ENCODE peak calls at places on chromosome X, in four cellular contexts. W is HepG2, P is GM12878, Y is K562. N is an unnamed sample.

GRCh38 chrX:31331045-31331444 is 259.2 kb upstream of the FTHL17 start:
- DNase-seq in P (no peak), W (no peak), Y (no peak), N (no peak)

GRCh38 chrX:51395807-51396728 is 63.4 kb downstream of the NUDT10 start:
- DNase-seq in P (no peak), Y (peak), W (no peak), N (peak)

GRCh38 chrX:105829006-105829405 is 6.7 kb downstream of the NRK start:
- DNase-seq in Y (no peak), P (no peak), W (no peak), N (no peak)

GRCh38 chrX:19775830-19776498 is 111.4 kb downstream of the SH3KBP1 start:
- DNase-seq in Y (no peak), W (no peak), P (no peak), N (no peak)

GRCh38 chrX:147911192-147912022 is at the start of gene FMR1:
- DNase-seq in Y (peak), W (peak), P (peak), N (peak)

GRCh38 chrX:10254746-10255145 is 98.0 kb downstream of the CLCN4 start:
- DNase-seq in P (no peak), Y (no peak), W (peak), N (no peak)

GRCh38 chrX:142891046-142891445 is 134.7 kb upstream of the SPANXN4 start:
- DNase-seq in Y (no peak), P (no peak), W (no peak), N (no peak)

GRCh38 chrX:134537179-134537945 is 77.4 kb downstream of the HPRT1 start:
- DNase-seq in P (no peak), Y (peak), W (peak), N (no peak)

GRCh38 chrX:65528705-65529340 is 5.8 kb downstream of the LAS1L start:
- DNase-seq in W (no peak), P (no peak), Y (peak), N (peak)

GRCh38 chrX:3299626-3300025 is 46.8 kb downstream of the MXRA5 start:
- DNase-seq in P (no peak), W (no peak), Y (no peak), N (no peak)

GRCh38 chrX:149837639-149838038 is 43.3 kb upstream of the MAGEA8 start:
- DNase-seq in Y (no peak), W (no peak), P (peak), N (no peak)

GRCh38 chrX:123475068-123475724 is 257.7 kb downstream of the THOC2 start:
- DNase-seq in Y (no peak), P (no peak), W (no peak), N (no peak)

GRCh38 chrX:130174051-130174704 is 2.4 kb downstream of the RAB33A start:
- DNase-seq in W (no peak), P (no peak), Y (peak), N (no peak)

GRCh38 chrX:97290199-97290598 is 406.5 kb downstream of the RPA4 start:
- DNase-seq in W (peak), P (no peak), Y (no peak), N (no peak)

GRCh38 chrX:34880656-34881055 is 61.9 kb upstream of the FAM47B start:
- DNase-seq in Y (no peak), P (no peak), W (no peak), N (no peak)

GRCh38 chrX:12985336-12985735 is 10.4 kb downstream of the TMSB4X start:
- DNase-seq in P (no peak), Y (no peak), W (no peak), N (no peak)

GRCh38 chrX:7318246-7318645 is 170.3 kb upstream of the PUDP start:
- DNase-seq in W (no peak), P (no peak), Y (no peak), N (no peak)

GRCh38 chrX:31353095-31353494 is 281.3 kb upstream of the FTHL17 start:
- DNase-seq in W (no peak), Y (no peak), P (no peak), N (no peak)

GRCh38 chrX:39309018-39309620 is 507.9 kb downstream of the MID1IP1 start:
- DNase-seq in P (no peak), Y (no peak), W (no peak), N (no peak)

GRCh38 chrX:1246816-1247215 is 21.8 kb upstream of the CSF2RA start:
- DNase-seq in W (peak), P (peak), Y (peak), N (peak)

GRCh38 chrX:72468607-72469006 is 104.0 kb downstream of the HDAC8 start:
- DNase-seq in P (no peak), Y (no peak), W (no peak), N (no peak)

GRCh38 chrX:153582896-153583295 is 16.0 kb downstream of the CCNQ start:
- DNase-seq in W (peak), Y (peak), P (peak), N (no peak)

GRCh38 chrX:111348363-111348927 is 63.5 kb downstream of the DCX start:
- DNase-seq in W (no peak), P (no peak), Y (no peak), N (no peak)

GRCh38 chrX:110341189-110342035 is 17.2 kb upstream of the RTL9 start:
- DNase-seq in W (no peak), Y (no peak), P (no peak), N (no peak)

GRCh38 chrX:103678199-103678993 is 8.1 kb downstream of the MORF4L2 start:
- DNase-seq in Y (no peak), P (no peak), W (no peak), N (no peak)

GRCh38 chrX:2507904-2508630 is 7.3 kb upstream of the DHRSX start:
- DNase-seq in P (no peak), W (no peak), Y (no peak), N (no peak)

GRCh38 chrX:87664381-87664780 is 146.8 kb downstream of the KLHL4 start:
- DNase-seq in Y (peak), P (no peak), W (no peak), N (no peak)

GRCh38 chrX:46465203-46465602 is 80.0 kb downstream of the ZNF674 start:
- DNase-seq in W (no peak), Y (no peak), P (no peak), N (no peak)

GRCh38 chrX:136041254-136041812 is 56.1 kb downstream of the SLC9A6 start:
- DNase-seq in Y (no peak), P (no peak), W (no peak), N (no peak)

GRCh38 chrX:22135994-22136684 is 104.0 kb downstream of the PHEX start:
- DNase-seq in W (peak), Y (peak), P (no peak), N (peak)

GRCh38 chrX:26347171-26347570 is 131.2 kb downstream of the MAGEB5 start:
- DNase-seq in P (no peak), W (no peak), Y (no peak), N (no peak)

GRCh38 chrX:57172544-57172943 is 35.3 kb upstream of the SPIN2A start:
- DNase-seq in P (no peak), Y (no peak), W (no peak), N (no peak)

GRCh38 chrX:27890611-27891010 is 82.8 kb downstream of the MAGEB10 start:
- DNase-seq in P (no peak), W (no peak), Y (no peak), N (no peak)

GRCh38 chrX:140764401-140764919 is 54.9 kb downstream of the LINC00632 start:
- DNase-seq in Y (peak), P (no peak), W (no peak), N (peak)

GRCh38 chrX:120306640-120307039 is 4.6 kb downstream of the TMEM255A start:
- DNase-seq in P (no peak), W (no peak), Y (no peak), N (no peak)

GRCh38 chrX:73850124-73851013 is 287.4 kb downstream of the CHIC1 start:
- DNase-seq in Y (peak), W (peak), P (peak), N (peak)

GRCh38 chrX:112512509-112512908 is 167.2 kb downstream of the LHFPL1 start:
- DNase-seq in W (no peak), Y (no peak), P (no peak), N (no peak)

GRCh38 chrX:150032742-150033141 is 94.5 kb upstream of the EOLA2 start:
- DNase-seq in Y (no peak), P (no peak), W (no peak), N (no peak)

GRCh38 chrX:9525511-9526248 is 60.8 kb downstream of the TBL1X start:
- DNase-seq in P (no peak), W (no peak), Y (no peak), N (no peak)

DNA sequence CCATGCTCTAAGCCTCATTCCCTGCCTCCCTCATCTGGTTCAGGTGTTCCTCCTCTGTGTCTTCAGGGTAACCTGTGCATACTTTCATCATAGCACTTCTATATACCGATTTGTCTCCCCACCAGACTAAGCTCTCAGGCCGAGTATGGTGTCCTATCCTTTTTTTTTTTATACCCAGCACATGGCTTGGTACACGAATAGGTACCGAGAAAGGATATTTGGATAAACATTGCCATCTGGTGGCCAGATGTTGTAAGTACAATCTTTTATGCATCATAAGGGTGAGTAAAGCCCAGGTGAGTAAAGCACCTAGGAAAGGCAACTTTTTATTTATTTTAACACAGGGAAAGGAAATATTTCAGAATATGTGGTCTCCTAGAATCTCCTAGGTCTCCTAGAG is 68.4 kb downstream of the MID2 start:
- DNase-seq in W (peak), Y (peak), P (peak), N (peak)
- TF ChIP-seq FOXK2 in W (no peak), Y (no peak), P (no peak), N (no peak)

GRCh38 chrX:68112321-68112720 is 321.0 kb downstream of the OPHN1 start:
- DNase-seq in P (no peak), Y (no peak), W (no peak), N (no peak)
- TF ChIP-seq FOXK2 in P (no peak), Y (no peak), W (no peak), N (no peak)

GRCh38 chrX:15233416-15234015 is 36.4 kb downstream of the ASB9 start:
- DNase-seq in Y (no peak), W (no peak), P (no peak), N (no peak)
- TF ChIP-seq FOXK2 in Y (no peak), W (no peak), P (no peak), N (no peak)

DNA sequence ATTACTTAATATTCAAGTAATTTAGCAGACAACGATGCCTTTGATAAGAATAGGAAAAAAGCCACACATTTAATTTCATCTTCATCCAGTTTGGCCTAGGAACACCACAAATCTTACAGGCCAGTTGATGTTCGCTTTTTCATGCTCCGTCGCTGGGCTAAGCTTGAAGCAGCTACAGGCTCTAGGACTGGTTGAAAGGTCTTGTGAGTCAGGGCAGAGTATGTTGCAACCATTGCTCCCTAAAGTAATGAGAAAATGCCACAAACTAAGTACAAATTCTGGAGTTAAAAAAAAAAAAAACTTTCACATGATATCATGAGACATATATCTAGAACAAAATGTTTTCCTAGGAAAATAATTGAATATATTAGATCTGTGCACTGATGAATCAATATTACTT is 123.8 kb downstream of the RPS6KA6 start:
- DNase-seq in P (no peak), W (no peak), Y (no peak), N (no peak)
- TF ChIP-seq FOXK2 in P (no peak), W (no peak), Y (no peak), N (no peak)